ENCODE peak calls at places on chromosome 20, in four cellular contexts. One of them, this sample, is unnamed.

GRCh38 chr20:19981091-19981490 is 36.1 kb upstream of the NAA20 start:
- DNase-seq in heart left ventricle: no peak
- DNase-seq in fibroblast of pulmonary artery: no peak
- DNase-seq in AG10803: peak
- DNase-seq in this sample: no peak

GRCh38 chr20:3825526-3825925 is 5.2 kb downstream of the AP5S1 start:
- DNase-seq in heart left ventricle: no peak
- DNase-seq in fibroblast of pulmonary artery: no peak
- DNase-seq in AG10803: no peak
- DNase-seq in this sample: no peak

GRCh38 chr20:35252037-35252461 is 25.6 kb downstream of the MMP24 start:
- DNase-seq in heart left ventricle: no peak
- DNase-seq in fibroblast of pulmonary artery: no peak
- DNase-seq in AG10803: no peak
- DNase-seq in this sample: no peak

GRCh38 chr20:3885711-3886110 is 3.5 kb upstream of the PANK2 start:
- DNase-seq in heart left ventricle: no peak
- DNase-seq in fibroblast of pulmonary artery: no peak
- DNase-seq in AG10803: no peak
- DNase-seq in this sample: no peak

GRCh38 chr20:13105071-13105470 is 96.3 kb downstream of the SPTLC3 start:
- DNase-seq in heart left ventricle: no peak
- DNase-seq in fibroblast of pulmonary artery: no peak
- DNase-seq in AG10803: no peak
- DNase-seq in this sample: no peak

GRCh38 chr20:8568068-8568467 is 436.0 kb downstream of the PLCB1 start:
- DNase-seq in heart left ventricle: no peak
- DNase-seq in fibroblast of pulmonary artery: peak
- DNase-seq in AG10803: peak
- DNase-seq in this sample: no peak

GRCh38 chr20:2299301-2299700 is 3.5 kb downstream of the TGM3 start:
- DNase-seq in heart left ventricle: no peak
- DNase-seq in fibroblast of pulmonary artery: no peak
- DNase-seq in AG10803: no peak
- DNase-seq in this sample: no peak

GRCh38 chr20:46128310-46129151 is 10.4 kb downstream of the CD40 start:
- DNase-seq in heart left ventricle: no peak
- DNase-seq in fibroblast of pulmonary artery: peak
- DNase-seq in AG10803: no peak
- DNase-seq in this sample: no peak

GRCh38 chr20:35108921-35109320 is 16.3 kb upstream of the TRPC4AP start:
- DNase-seq in heart left ventricle: no peak
- DNase-seq in fibroblast of pulmonary artery: no peak
- DNase-seq in AG10803: no peak
- DNase-seq in this sample: no peak

GRCh38 chr20:46308258-46309157 is at the start of gene CDH22:
- DNase-seq in heart left ventricle: peak
- DNase-seq in fibroblast of pulmonary artery: peak
- DNase-seq in AG10803: peak
- DNase-seq in this sample: no peak

GRCh38 chr20:31694842-31695593 is 27.6 kb downstream of the BCL2L1 start:
- DNase-seq in heart left ventricle: no peak
- DNase-seq in fibroblast of pulmonary artery: no peak
- DNase-seq in AG10803: no peak
- DNase-seq in this sample: no peak

GRCh38 chr20:48604936-48605335 is 222.9 kb downstream of the PREX1 start:
- DNase-seq in heart left ventricle: no peak
- DNase-seq in fibroblast of pulmonary artery: no peak
- DNase-seq in AG10803: no peak
- DNase-seq in this sample: no peak

GRCh38 chr20:47502271-47502730 is 614 bp downstream of the NCOA3 start:
- DNase-seq in heart left ventricle: peak
- DNase-seq in fibroblast of pulmonary artery: peak
- DNase-seq in AG10803: peak
- DNase-seq in this sample: no peak

GRCh38 chr20:31596831-31597482 is 8.1 kb upstream of the ID1 start:
- DNase-seq in heart left ventricle: no peak
- DNase-seq in fibroblast of pulmonary artery: no peak
- DNase-seq in AG10803: no peak
- DNase-seq in this sample: no peak

GRCh38 chr20:44691424-44692423 is 23.4 kb upstream of the CCN5 start:
- DNase-seq in heart left ventricle: peak
- DNase-seq in fibroblast of pulmonary artery: no peak
- DNase-seq in AG10803: peak
- DNase-seq in this sample: no peak

GRCh38 chr20:20455945-20456344 is 88.0 kb downstream of the INSM1 start:
- DNase-seq in heart left ventricle: no peak
- DNase-seq in fibroblast of pulmonary artery: no peak
- DNase-seq in AG10803: no peak
- DNase-seq in this sample: no peak

GRCh38 chr20:14064333-14064732 is 69.0 kb downstream of the MACROD2 start:
- DNase-seq in heart left ventricle: no peak
- DNase-seq in fibroblast of pulmonary artery: no peak
- DNase-seq in AG10803: no peak
- DNase-seq in this sample: no peak

GRCh38 chr20:17109307-17109706 is 117.5 kb upstream of the PCSK2 start:
- DNase-seq in heart left ventricle: no peak
- DNase-seq in fibroblast of pulmonary artery: no peak
- DNase-seq in AG10803: no peak
- DNase-seq in this sample: no peak

GRCh38 chr20:25196701-25197120 is 1.2 kb downstream of the ENTPD6 start:
- DNase-seq in heart left ventricle: no peak
- DNase-seq in fibroblast of pulmonary artery: no peak
- DNase-seq in AG10803: no peak
- DNase-seq in this sample: no peak

GRCh38 chr20:24937579-24937978 is 11.5 kb upstream of the CST7 start:
- DNase-seq in heart left ventricle: no peak
- DNase-seq in fibroblast of pulmonary artery: no peak
- DNase-seq in AG10803: no peak
- DNase-seq in this sample: no peak

GRCh38 chr20:23205656-23206055 is 119.5 kb upstream of the CD93 start:
- DNase-seq in heart left ventricle: peak
- DNase-seq in fibroblast of pulmonary artery: peak
- DNase-seq in AG10803: peak
- DNase-seq in this sample: no peak

GRCh38 chr20:47888351-47888750 is 103.1 kb upstream of the SULF2 start:
- DNase-seq in heart left ventricle: no peak
- DNase-seq in fibroblast of pulmonary artery: no peak
- DNase-seq in AG10803: no peak
- DNase-seq in this sample: no peak

GRCh38 chr20:39155996-39156395 is 193.9 kb downstream of the DHX35 start:
- DNase-seq in heart left ventricle: no peak
- DNase-seq in fibroblast of pulmonary artery: no peak
- DNase-seq in AG10803: no peak
- DNase-seq in this sample: no peak

GRCh38 chr20:45851501-45851900 is 5.7 kb downstream of the ACOT8 start:
- DNase-seq in heart left ventricle: no peak
- DNase-seq in fibroblast of pulmonary artery: no peak
- DNase-seq in AG10803: no peak
- DNase-seq in this sample: no peak

GRCh38 chr20:60007452-60007851 is 49.2 kb downstream of the CDH26 start:
- DNase-seq in heart left ventricle: no peak
- DNase-seq in fibroblast of pulmonary artery: no peak
- DNase-seq in AG10803: peak
- DNase-seq in this sample: no peak

GRCh38 chr20:23245553-23246128 is 105.0 kb upstream of the NXT1 start:
- DNase-seq in heart left ventricle: peak
- DNase-seq in fibroblast of pulmonary artery: peak
- DNase-seq in AG10803: peak
- DNase-seq in this sample: no peak

GRCh38 chr20:20463933-20464374 is 96.0 kb downstream of the INSM1 start:
- DNase-seq in heart left ventricle: no peak
- DNase-seq in fibroblast of pulmonary artery: peak
- DNase-seq in AG10803: no peak
- DNase-seq in this sample: no peak

GRCh38 chr20:8156603-8157079 is 24.6 kb downstream of the PLCB1 start:
- DNase-seq in heart left ventricle: no peak
- DNase-seq in fibroblast of pulmonary artery: peak
- DNase-seq in AG10803: peak
- DNase-seq in this sample: no peak

GRCh38 chr20:24768977-24769675 is 179.9 kb upstream of the CST7 start:
- DNase-seq in heart left ventricle: no peak
- DNase-seq in fibroblast of pulmonary artery: no peak
- DNase-seq in AG10803: no peak
- DNase-seq in this sample: no peak

GRCh38 chr20:61170921-61171320 is 81.1 kb upstream of the CDH4 start:
- DNase-seq in heart left ventricle: no peak
- DNase-seq in fibroblast of pulmonary artery: no peak
- DNase-seq in AG10803: no peak
- DNase-seq in this sample: no peak

GRCh38 chr20:48656661-48657211 is 171.1 kb downstream of the PREX1 start:
- DNase-seq in heart left ventricle: no peak
- DNase-seq in fibroblast of pulmonary artery: no peak
- DNase-seq in AG10803: no peak
- DNase-seq in this sample: no peak

GRCh38 chr20:45853484-45853883 is 3.7 kb downstream of the ACOT8 start:
- DNase-seq in heart left ventricle: no peak
- DNase-seq in fibroblast of pulmonary artery: no peak
- DNase-seq in AG10803: no peak
- DNase-seq in this sample: no peak

GRCh38 chr20:58701431-58702160 is 9.0 kb downstream of the NPEPL1 start:
- DNase-seq in heart left ventricle: no peak
- DNase-seq in fibroblast of pulmonary artery: no peak
- DNase-seq in AG10803: no peak
- DNase-seq in this sample: no peak

GRCh38 chr20:58700823-58701222 is 8.2 kb downstream of the NPEPL1 start:
- DNase-seq in heart left ventricle: no peak
- DNase-seq in fibroblast of pulmonary artery: no peak
- DNase-seq in AG10803: no peak
- DNase-seq in this sample: no peak

GRCh38 chr20:58702161-58702510 is 9.5 kb downstream of the NPEPL1 start:
- DNase-seq in heart left ventricle: no peak
- DNase-seq in fibroblast of pulmonary artery: no peak
- DNase-seq in AG10803: no peak
- DNase-seq in this sample: no peak

GRCh38 chr20:58703765-58704331 is 11.2 kb downstream of the NPEPL1 start:
- DNase-seq in heart left ventricle: no peak
- DNase-seq in fibroblast of pulmonary artery: no peak
- DNase-seq in AG10803: no peak
- DNase-seq in this sample: no peak

GRCh38 chr20:58702859-58703648 is 10.5 kb downstream of the NPEPL1 start:
- DNase-seq in heart left ventricle: no peak
- DNase-seq in fibroblast of pulmonary artery: no peak
- DNase-seq in AG10803: no peak
- DNase-seq in this sample: no peak
- TF ChIP-seq CTCF in heart left ventricle: no peak
- TF ChIP-seq CTCF in fibroblast of pulmonary artery: peak
- TF ChIP-seq CTCF in AG10803: peak
- TF ChIP-seq CTCF in this sample: no peak

DNA sequence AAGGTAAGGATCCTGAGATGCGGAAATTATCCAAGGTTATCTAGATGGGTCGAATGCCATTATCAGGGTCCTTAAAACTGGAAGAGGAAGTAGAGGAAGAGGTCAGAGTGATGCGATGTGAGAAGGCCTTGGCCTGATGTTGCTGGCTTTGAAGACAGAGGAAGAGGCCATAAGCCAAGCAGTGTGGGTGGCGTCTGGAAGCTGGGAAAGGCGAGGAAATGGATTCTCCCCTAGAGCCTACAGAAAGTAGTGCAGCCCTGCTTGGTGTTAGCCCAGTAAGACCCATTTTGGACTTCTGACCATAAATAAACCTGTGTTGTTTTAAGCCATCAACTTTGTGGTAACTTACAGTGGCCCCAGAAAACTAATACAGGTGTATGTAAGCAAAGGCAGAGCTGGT is 2.0 kb downstream of the SRXN1 start:
- DNase-seq in heart left ventricle: no peak
- DNase-seq in fibroblast of pulmonary artery: peak
- DNase-seq in AG10803: no peak
- DNase-seq in this sample: no peak
- TF ChIP-seq CTCF in heart left ventricle: no peak
- TF ChIP-seq CTCF in fibroblast of pulmonary artery: peak
- TF ChIP-seq CTCF in AG10803: peak
- TF ChIP-seq CTCF in this sample: no peak

DNA sequence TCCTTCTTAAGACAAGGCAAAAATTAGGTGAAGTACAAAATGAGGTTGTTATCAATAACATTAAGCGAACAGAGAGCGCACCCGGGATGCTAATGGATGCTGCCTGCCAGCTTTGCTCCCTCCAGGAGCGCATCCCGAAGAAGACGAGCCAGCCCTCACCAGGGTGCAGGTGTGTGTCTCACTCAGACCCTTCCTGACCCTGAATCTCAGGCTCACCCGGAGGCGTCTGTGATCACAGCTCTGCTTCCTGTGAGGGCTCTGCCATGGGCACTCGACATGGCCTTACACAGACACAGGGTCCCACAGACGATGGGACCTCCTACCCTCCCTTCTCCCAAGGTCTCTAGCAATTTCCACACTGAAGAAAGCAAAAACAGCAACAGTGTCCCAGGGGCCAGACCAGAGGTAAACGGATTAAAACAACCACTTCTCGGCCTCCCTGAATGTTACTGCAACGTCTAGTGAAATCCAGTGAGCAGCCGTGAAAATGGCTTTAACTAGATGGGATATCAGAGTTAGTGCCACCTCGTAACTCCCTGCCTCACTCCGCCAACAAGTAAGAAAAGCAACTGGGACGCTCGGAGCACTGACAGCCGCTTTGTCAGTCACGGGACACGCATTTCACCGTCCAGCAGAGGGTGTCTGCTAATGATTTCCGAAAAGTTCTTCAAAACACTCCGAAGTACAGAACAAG is 11.7 kb downstream of the ZBTB46 start:
- DNase-seq in heart left ventricle: no peak
- DNase-seq in fibroblast of pulmonary artery: no peak
- DNase-seq in AG10803: peak
- DNase-seq in this sample: no peak
- TF ChIP-seq CTCF in heart left ventricle: peak
- TF ChIP-seq CTCF in fibroblast of pulmonary artery: peak
- TF ChIP-seq CTCF in AG10803: peak
- TF ChIP-seq CTCF in this sample: no peak

GRCh38 chr20:62686869-62687830 is 21.5 kb upstream of the NTSR1 start:
- DNase-seq in heart left ventricle: no peak
- DNase-seq in fibroblast of pulmonary artery: no peak
- DNase-seq in AG10803: no peak
- DNase-seq in this sample: no peak

GRCh38 chr20:62689861-62690644 is 18.6 kb upstream of the NTSR1 start:
- DNase-seq in heart left ventricle: no peak
- DNase-seq in fibroblast of pulmonary artery: no peak
- DNase-seq in AG10803: no peak
- DNase-seq in this sample: no peak

GRCh38 chr20:62688083-62688482 is 20.6 kb upstream of the NTSR1 start:
- DNase-seq in heart left ventricle: no peak
- DNase-seq in fibroblast of pulmonary artery: no peak
- DNase-seq in AG10803: no peak
- DNase-seq in this sample: no peak

GRCh38 chr20:62691485-62691884 is 17.2 kb upstream of the NTSR1 start:
- DNase-seq in heart left ventricle: no peak
- DNase-seq in fibroblast of pulmonary artery: no peak
- DNase-seq in AG10803: no peak
- DNase-seq in this sample: no peak

GRCh38 chr20:62688855-62689460 is 19.7 kb upstream of the NTSR1 start:
- DNase-seq in heart left ventricle: no peak
- DNase-seq in fibroblast of pulmonary artery: no peak
- DNase-seq in AG10803: no peak
- DNase-seq in this sample: no peak
- TF ChIP-seq CTCF in heart left ventricle: no peak
- TF ChIP-seq CTCF in fibroblast of pulmonary artery: peak
- TF ChIP-seq CTCF in AG10803: no peak
- TF ChIP-seq CTCF in this sample: no peak

This sample was measured in omental fat pad.